ENCODE peak calls at places on chromosomes 4 and X, in seven cellular contexts. L, O, F, R, M, D and C are unnamed samples.

GRCh38 chr4:6956087-6956433 is 46.4 kb downstream of the TBC1D14 start:
- DNase-seq in L (no peak), O (no peak), F (peak), R (no peak), M (no peak), D (no peak), C (no peak)

GRCh38 chr4:157217708-157218107 is 2.8 kb upstream of the GRIA2 start:
- DNase-seq in L (no peak), O (peak), F (no peak), R (no peak), M (peak), D (no peak), C (peak)

GRCh38 chrX:103536071-103536470 is 16.8 kb upstream of the RAB40A start:
- DNase-seq in L (no peak), O (peak), F (no peak), R (no peak), M (no peak), D (no peak), C (no peak)

GRCh38 chr4:26150948-26151347 is 169.9 kb upstream of the RBPJ start:
- DNase-seq in L (no peak), O (no peak), F (no peak), R (no peak), M (no peak), D (no peak), C (peak)

GRCh38 chrX:15468036-15468435 is 25.1 kb downstream of the PIR start:
- DNase-seq in L (peak), O (peak), F (no peak), R (no peak), M (peak), D (peak), C (peak)

GRCh38 chr4:123235431-123235830 is 161.2 kb upstream of the SPRY1 start:
- DNase-seq in L (no peak), O (no peak), F (no peak), R (no peak), M (no peak), D (no peak), C (no peak)

GRCh38 chrX:105375816-105376215 is 155.3 kb upstream of the TEX13A start:
- DNase-seq in L (no peak), O (peak), F (no peak), R (no peak), M (no peak), D (no peak), C (peak)

GRCh38 chr4:142406917-142407501 is 439.1 kb downstream of the INPP4B start:
- DNase-seq in L (no peak), O (peak), F (no peak), R (no peak), M (no peak), D (no peak), C (peak)

GRCh38 chrX:104330966-104331365 is 76.2 kb upstream of the ESX1 start:
- DNase-seq in L (no peak), O (peak), F (no peak), R (no peak), M (no peak), D (no peak), C (peak)

GRCh38 chrX:41333744-41333993 is 293 bp upstream of the DDX3X start:
- DNase-seq in L (peak), O (peak), F (no peak), R (peak), M (peak), D (peak), C (peak)

GRCh38 chrX:153972368-153973126 is at the start of gene TMEM187:
- DNase-seq in L (peak), O (peak), F (peak), R (peak), M (peak), D (no peak), C (peak)

GRCh38 chrX:65034641-65035450 is 58.6 kb upstream of the ZC4H2 start:
- DNase-seq in L (peak), O (peak), F (peak), R (peak), M (peak), D (peak), C (peak)

DNA sequence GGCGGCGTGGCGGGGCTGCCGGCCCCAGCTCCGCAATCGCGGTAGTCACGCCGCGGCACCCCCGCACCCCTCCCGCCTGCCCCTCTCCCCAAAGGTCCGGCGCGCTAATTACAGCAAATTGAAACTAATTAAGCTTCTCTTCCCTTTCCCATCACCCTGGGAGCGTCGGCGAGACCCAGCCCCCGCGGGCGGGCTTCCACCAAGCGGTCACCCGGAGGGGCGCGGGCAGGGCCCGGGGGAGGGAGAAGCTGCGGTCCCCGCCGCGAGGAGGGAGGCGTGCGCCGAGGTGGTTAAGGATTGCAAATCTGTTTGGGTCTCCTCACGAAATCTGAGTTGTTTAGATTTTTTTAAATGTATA is 13.1 kb downstream of the ARX start:
- DNase-seq in L (no peak), O (no peak), F (no peak), R (no peak), M (no peak), D (no peak), C (no peak)
- H3K4me3 ChIP-seq in L (no peak), O (peak), F (no peak), R (no peak), M (peak), D (no peak), C (peak)

GRCh38 chrX:132613801-132614200 is 125.0 kb upstream of the MBNL3 start:
- DNase-seq in L (no peak), O (no peak), F (no peak), R (no peak), M (no peak), D (no peak), C (no peak)

GRCh38 chrX:132610536-132610935 is 121.7 kb upstream of the MBNL3 start:
- DNase-seq in L (no peak), O (no peak), F (no peak), R (no peak), M (no peak), D (no peak), C (no peak)

GRCh38 chrX:132615396-132616131 is 126.7 kb upstream of the MBNL3 start:
- DNase-seq in L (no peak), O (peak), F (no peak), R (no peak), M (peak), D (no peak), C (peak)

GRCh38 chrX:132614297-132614696 is 125.5 kb upstream of the MBNL3 start:
- DNase-seq in L (no peak), O (peak), F (no peak), R (no peak), M (peak), D (no peak), C (peak)

DNA sequence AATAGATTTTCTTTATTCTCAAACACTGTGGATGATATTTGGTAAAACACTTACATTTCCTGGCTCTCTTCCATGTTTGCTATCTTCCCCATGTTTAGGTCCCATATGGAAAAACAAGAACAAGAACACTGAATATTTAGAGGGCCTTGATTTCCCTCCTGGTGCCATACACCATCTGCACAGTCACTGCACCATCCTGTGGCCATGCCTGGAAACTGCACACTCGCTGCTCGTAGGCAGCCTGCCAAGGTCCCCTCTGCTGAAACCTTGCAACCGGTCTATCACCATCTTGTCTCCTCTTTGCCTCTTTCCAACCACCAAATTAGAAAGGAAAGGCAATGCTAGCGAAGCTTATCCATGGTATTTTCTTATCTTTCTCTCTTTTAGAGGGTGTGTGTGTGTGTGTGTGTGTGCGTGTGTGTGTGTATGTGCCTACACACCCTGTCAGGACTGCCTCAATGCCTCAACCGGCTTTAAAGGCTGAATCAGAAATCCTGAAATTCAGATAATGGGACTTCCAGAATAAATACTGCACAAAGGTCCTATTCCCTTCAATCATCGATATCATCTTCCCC is 124.2 kb upstream of the MBNL3 start:
- DNase-seq in L (peak), O (peak), F (no peak), R (no peak), M (peak), D (no peak), C (peak)
- TF ChIP-seq CTCF in L (peak), O (peak), F (no peak), R (peak), M (peak), D (peak), C (peak)

DNA sequence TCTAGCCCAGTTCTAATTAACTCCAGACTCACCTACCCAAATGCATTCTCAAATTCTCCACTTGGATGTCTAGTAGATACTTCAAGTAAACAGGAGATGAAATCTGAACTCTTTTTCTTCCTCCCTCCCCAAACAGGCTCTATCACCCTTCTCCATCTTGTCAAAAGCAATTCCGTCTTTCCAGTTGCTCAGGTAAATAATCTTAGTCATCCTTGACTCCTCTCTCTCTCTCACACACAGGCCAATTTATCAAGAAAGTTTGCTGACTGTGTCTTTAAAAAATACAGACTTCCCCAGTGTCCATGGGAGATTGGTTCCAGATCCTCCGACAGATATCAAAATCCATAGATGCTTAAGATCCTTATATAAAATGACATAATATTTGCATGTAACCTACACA is 12.9 kb downstream of the TXK start:
- DNase-seq in L (no peak), O (no peak), F (no peak), R (no peak), M (no peak), D (no peak), C (peak)
- H3K4me3 ChIP-seq in L (no peak), O (no peak), F (no peak), R (no peak), M (no peak), D (no peak), C (no peak)

GRCh38 chr4:16646459-16646858 is 252.0 kb downstream of the LDB2 start:
- DNase-seq in L (no peak), O (no peak), F (no peak), R (no peak), M (no peak), D (no peak), C (no peak)

GRCh38 chr4:16643852-16644251 is 254.6 kb downstream of the LDB2 start:
- DNase-seq in L (no peak), O (no peak), F (no peak), R (no peak), M (no peak), D (no peak), C (no peak)

GRCh38 chr4:16641971-16642370 is 256.5 kb downstream of the LDB2 start:
- DNase-seq in L (no peak), O (no peak), F (no peak), R (no peak), M (no peak), D (peak), C (no peak)

GRCh38 chr4:16636911-16637630 is 261.4 kb downstream of the LDB2 start:
- DNase-seq in L (no peak), O (no peak), F (no peak), R (no peak), M (no peak), D (no peak), C (no peak)

DNA sequence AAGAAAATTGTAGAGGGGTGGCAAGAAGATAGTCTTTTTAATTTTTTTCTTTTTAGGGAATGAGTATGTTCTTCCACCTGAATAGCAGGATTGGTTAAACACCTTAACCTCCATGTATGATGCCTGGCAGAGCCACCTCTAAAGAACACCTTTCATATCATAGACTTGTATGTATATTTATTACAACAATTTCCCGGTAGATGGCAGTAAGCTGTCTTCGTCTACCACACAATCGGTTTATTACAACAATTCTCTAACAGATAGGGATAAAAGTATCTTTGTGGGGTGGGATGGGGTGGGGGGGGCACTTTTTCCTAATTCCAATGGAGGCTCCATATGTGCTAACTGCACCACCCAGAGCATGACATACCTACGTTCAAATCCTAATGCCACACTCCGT is 255.5 kb downstream of the LDB2 start:
- DNase-seq in L (no peak), O (peak), F (no peak), R (no peak), M (no peak), D (no peak), C (peak)
- TF ChIP-seq CTCF in L (no peak), O (peak), F (no peak), R (peak), M (no peak), D (peak), C (no peak)

GRCh38 chrX:37817176-37817575 is 30.2 kb downstream of the DYNLT3 start:
- DNase-seq in L (no peak), O (no peak), F (no peak), R (no peak), M (no peak), D (no peak), C (no peak)
- H3K4me3 ChIP-seq in L (no peak), O (no peak), F (no peak), R (no peak), M (no peak), D (no peak), C (no peak)

GRCh38 chr4:47490550-47490949 is 5.5 kb downstream of the ATP10D start:
- DNase-seq in L (no peak), O (peak), F (no peak), R (peak), M (peak), D (no peak), C (peak)
- TF ChIP-seq CTCF in L (peak), O (peak), F (no peak), R (no peak), M (peak), D (peak), C (peak)

GRCh38 chr4:10114147-10114546 is 2.5 kb downstream of the WDR1 start:
- DNase-seq in L (no peak), O (no peak), F (no peak), R (no peak), M (no peak), D (no peak), C (no peak)
- H3K4me3 ChIP-seq in L (peak), O (no peak), F (peak), R (no peak), M (no peak), D (no peak), C (no peak)

DNA sequence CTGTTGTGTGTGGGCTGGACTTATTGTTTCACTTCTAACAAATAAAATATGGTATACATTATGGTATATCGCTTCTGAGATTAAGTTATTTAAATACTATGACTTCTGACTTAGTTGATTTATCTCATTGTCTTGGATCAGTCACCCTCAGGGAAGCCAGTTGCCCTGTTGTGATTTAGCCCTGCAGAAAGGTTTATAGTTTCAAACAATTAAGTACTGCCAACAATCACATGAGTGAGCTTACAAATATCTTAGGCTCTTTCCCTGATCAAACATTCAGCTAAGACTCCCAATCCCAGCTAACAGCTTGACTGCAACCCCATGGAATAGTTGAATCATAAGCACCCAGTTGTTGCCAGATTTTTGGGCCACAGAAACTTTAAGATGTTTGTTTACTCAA is 85.4 kb downstream of the MAGEC1 start:
- DNase-seq in L (no peak), O (no peak), F (no peak), R (no peak), M (no peak), D (no peak), C (no peak)
- TF ChIP-seq CTCF in L (no peak), O (no peak), F (no peak), R (no peak), M (no peak), D (no peak), C (no peak)